ENCODE peak calls at places on chromosome 19, in four cellular contexts. M is fibroblast of lung, C is foreskin fibroblast, I is astrocyte. E is an unnamed sample.

GRCh38 chr19:46471116-46471733 is at the start of gene PNMA8A:
- DNase-seq in I (peak), M (peak), C (peak), E (peak)

GRCh38 chr19:38457690-38458405 is 24.4 kb downstream of the RYR1 start:
- DNase-seq in I (no peak), M (no peak), C (no peak), E (no peak)

GRCh38 chr19:2315818-2316353 is 7.9 kb upstream of the LINGO3 start:
- DNase-seq in I (no peak), C (peak), M (peak), E (peak)

GRCh38 chr19:7203317-7203716 is 90.9 kb downstream of the INSR start:
- DNase-seq in I (no peak), C (no peak), M (no peak), E (no peak)

GRCh38 chr19:4933528-4933927 is 24.2 kb downstream of the UHRF1 start:
- DNase-seq in M (peak), I (peak), C (no peak), E (no peak)

GRCh38 chr19:48798937-48799336 is 11.9 kb downstream of the BCAT2 start:
- DNase-seq in I (no peak), M (no peak), C (no peak), E (no peak)

GRCh38 chr19:8150178-8150865 is 930 bp upstream of the FBN3 start:
- DNase-seq in C (no peak), M (no peak), I (no peak), E (no peak)

GRCh38 chr19:49977846-49978245 is 16.9 kb upstream of the SIGLEC11 start:
- DNase-seq in I (no peak), C (no peak), M (no peak), E (no peak)

GRCh38 chr19:42023121-42023942 is 29.3 kb upstream of the ATP1A3 start:
- DNase-seq in M (peak), C (peak), I (no peak), E (no peak)

GRCh38 chr19:2984196-2984490 is 6.8 kb downstream of the TLE6 start:
- DNase-seq in I (no peak), M (no peak), C (no peak), E (no peak)

GRCh38 chr19:6667114-6667627 is 2.8 kb downstream of the TNFSF14 start:
- DNase-seq in I (no peak), C (no peak), M (no peak), E (no peak)

GRCh38 chr19:34236035-34236793 is 18.1 kb upstream of the GARRE1 start:
- DNase-seq in M (peak), I (peak), C (peak), E (no peak)

GRCh38 chr19:7294571-7295212 is 478 bp upstream of the INSR start:
- DNase-seq in C (peak), I (peak), M (peak), E (peak)

GRCh38 chr19:45954132-45954531 is 19.5 kb downstream of the NOVA2 start:
- DNase-seq in I (peak), C (no peak), M (no peak), E (no peak)

GRCh38 chr19:38740932-38741331 is 3.3 kb downstream of the CAPN12 start:
- DNase-seq in M (no peak), C (no peak), I (no peak), E (no peak)

GRCh38 chr19:38209671-38210457 is 14.2 kb downstream of the DPF1 start:
- DNase-seq in C (peak), I (no peak), M (peak), E (peak)

GRCh38 chr19:44684892-44685847 is 13.8 kb upstream of the CEACAM16 start:
- DNase-seq in M (peak), I (peak), C (peak), E (peak)

GRCh38 chr19:57240311-57241090 is at the start of gene ZNF805:
- DNase-seq in M (peak), I (peak), C (peak), E (peak)

GRCh38 chr19:17512574-17512939 is 1.1 kb downstream of the PGLS start:
- DNase-seq in C (no peak), M (no peak), I (no peak), E (no peak)

GRCh38 chr19:14333101-14333871 is 48.0 kb upstream of the ADGRE5 start:
- DNase-seq in M (peak), I (no peak), C (peak), E (no peak)

GRCh38 chr19:17394891-17395415 is 957 bp upstream of the CCDC194 start:
- DNase-seq in I (peak), C (no peak), M (peak), E (peak)

GRCh38 chr19:12769689-12770088 is 5.7 kb downstream of the HOOK2 start:
- DNase-seq in C (no peak), M (no peak), I (no peak), E (no peak)

GRCh38 chr19:46646402-46646801 is 10.4 kb upstream of the GNG8 start:
- DNase-seq in I (no peak), C (no peak), M (no peak), E (no peak)

GRCh38 chr19:38653028-38653571 is 5.7 kb downstream of the ACTN4 start:
- DNase-seq in C (no peak), I (peak), M (peak), E (peak)

GRCh38 chr19:45160870-45161714 is at the start of gene NKPD1:
- DNase-seq in M (no peak), I (no peak), C (no peak), E (no peak)

GRCh38 chr19:46976845-46977320 is 42.8 kb upstream of the NPAS1 start:
- DNase-seq in C (peak), I (peak), M (peak), E (peak)

GRCh38 chr19:12647047-12647446 is 19.5 kb downstream of the MAN2B1 start:
- DNase-seq in I (no peak), M (no peak), C (no peak), E (no peak)

GRCh38 chr19:3683405-3683865 is 16.8 kb downstream of the PIP5K1C start:
- DNase-seq in C (peak), M (no peak), I (peak), E (no peak)

GRCh38 chr19:2613507-2614295 is 88.8 kb downstream of the GNG7 start:
- DNase-seq in M (peak), C (no peak), I (no peak), E (no peak)

GRCh38 chr19:33840783-33841182 is 44.1 kb downstream of the KCTD15 start:
- DNase-seq in C (no peak), I (no peak), M (no peak), E (no peak)

GRCh38 chr19:48509467-48510194 is 2.0 kb downstream of the LMTK3 start:
- DNase-seq in C (no peak), M (no peak), I (no peak), E (no peak)

GRCh38 chr19:4970558-4971423 is 1.9 kb downstream of the KDM4B start:
- DNase-seq in I (no peak), M (peak), C (no peak), E (peak)

GRCh38 chr19:20661150-20661819 is at the start of gene ZNF626:
- DNase-seq in I (peak), C (peak), M (peak), E (peak)

GRCh38 chr19:5567971-5568407 is 236 bp upstream of the TINCR start:
- DNase-seq in I (no peak), M (no peak), C (no peak), E (no peak)

GRCh38 chr19:35061583-35062373 is 20.3 kb downstream of the HPN start:
- DNase-seq in M (peak), C (peak), I (peak), E (no peak)

GRCh38 chr19:11321206-11322126 is 18.0 kb downstream of the RAB3D start:
- DNase-seq in M (no peak), I (no peak), C (no peak), E (no peak)
- TF ChIP-seq CTCF in M (no peak), I (no peak), C (no peak), E (no peak)

GRCh38 chr19:40747536-40747935 is 2.7 kb downstream of the ACTMAP start:
- DNase-seq in C (no peak), M (no peak), I (no peak), E (no peak)

GRCh38 chr19:40743926-40744325 is 6.4 kb downstream of the ACTMAP start:
- DNase-seq in M (no peak), I (no peak), C (no peak), E (no peak)

GRCh38 chr19:40742477-40742876 is 7.8 kb downstream of the ACTMAP start:
- DNase-seq in M (no peak), I (no peak), C (no peak), E (no peak)

GRCh38 chr19:40745402-40745780 is 4.9 kb downstream of the ACTMAP start:
- DNase-seq in M (peak), C (peak), I (peak), E (no peak)

DNA sequence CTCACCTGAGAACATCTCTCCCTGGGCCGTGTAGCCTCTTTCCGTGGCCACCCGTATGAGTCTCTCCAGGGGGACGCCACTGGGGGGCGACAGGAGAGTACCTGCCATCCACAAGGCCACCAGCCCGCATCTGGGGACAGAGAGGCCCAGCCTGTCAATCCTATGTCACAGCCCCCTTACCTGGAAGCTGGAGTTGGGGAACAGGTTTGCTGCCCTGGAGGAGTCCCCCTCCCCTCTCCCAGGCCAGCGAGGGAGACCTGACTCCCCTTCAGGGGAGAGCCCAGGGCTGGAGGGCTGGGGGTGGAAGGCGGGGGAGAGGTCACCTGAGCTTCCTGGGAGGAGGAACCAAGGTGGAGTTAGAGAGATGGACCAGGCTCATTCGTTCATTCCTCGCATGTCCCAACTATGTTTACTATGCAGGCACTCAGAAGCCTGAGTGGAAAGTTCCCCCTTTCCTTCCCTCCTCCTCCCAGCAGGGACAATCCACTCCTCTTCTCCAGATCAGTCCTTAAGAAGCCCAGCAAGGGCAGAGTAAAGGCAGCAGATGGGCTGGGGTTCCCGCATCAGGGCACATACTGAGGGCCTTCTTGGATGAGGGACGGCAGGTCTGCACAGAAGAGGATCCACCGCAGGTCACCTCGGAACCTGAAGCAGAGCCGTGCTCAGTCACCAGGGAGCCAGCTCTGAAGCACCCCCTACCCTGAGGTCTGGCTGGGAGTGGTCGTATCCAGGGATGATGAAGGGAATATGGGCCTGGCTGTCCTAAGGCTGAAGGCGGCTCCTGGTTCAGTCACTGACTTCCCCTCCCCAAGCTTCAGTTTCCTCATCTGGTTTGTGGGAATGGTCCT is 5.5 kb downstream of the ACTMAP start:
- DNase-seq in M (no peak), C (no peak), I (no peak), E (no peak)
- TF ChIP-seq CTCF in M (no peak), C (no peak), I (no peak), E (no peak)

GRCh38 chr19:55694656-55695491 is 19.8 kb downstream of the EPN1 start:
- DNase-seq in M (no peak), I (no peak), C (no peak), E (no peak)
- TF ChIP-seq CTCF in M (no peak), I (no peak), C (no peak), E (no peak)

DNA sequence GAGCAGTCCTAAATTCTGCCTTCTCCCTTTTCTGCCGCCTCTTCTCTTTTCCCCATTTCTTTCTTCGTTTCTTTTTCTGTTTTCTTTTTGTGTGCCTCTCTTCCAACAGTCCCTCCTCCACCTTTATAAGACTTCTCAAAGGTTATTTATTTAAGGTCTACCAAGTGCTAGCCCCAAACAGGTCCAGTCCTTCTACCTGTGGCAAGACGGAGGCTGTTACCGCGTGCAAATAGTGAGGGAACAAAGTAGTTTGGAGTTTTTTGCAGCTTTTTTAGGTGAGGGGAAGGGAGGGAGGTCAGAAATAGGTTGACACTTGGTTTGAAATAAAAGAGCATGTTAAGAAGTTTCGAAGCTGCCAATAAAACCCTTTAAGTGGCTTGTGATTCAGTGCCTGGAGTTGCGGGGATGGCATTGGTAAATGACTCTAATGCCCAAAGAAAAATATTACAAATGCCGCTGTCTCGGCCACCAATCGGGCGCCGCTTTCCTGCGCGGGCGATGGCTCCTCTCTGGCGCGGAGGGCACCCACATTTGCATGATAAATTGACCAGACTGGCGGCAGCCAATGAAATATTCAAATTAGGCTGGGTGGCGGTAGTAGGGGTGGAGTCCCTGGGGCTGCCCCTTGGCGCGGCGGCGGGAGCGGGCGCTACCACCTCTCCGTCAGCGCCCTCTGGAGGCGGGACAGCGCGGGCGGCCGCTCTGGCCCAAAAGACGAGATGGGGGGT is 7.5 kb upstream of the TSHZ3 start:
- DNase-seq in C (no peak), M (no peak), I (no peak), E (no peak)
- TF ChIP-seq CTCF in C (no peak), M (no peak), I (no peak), E (peak)

GRCh38 chr19:53537523-53538377 is at the start of gene ZNF331:
- DNase-seq in C (peak), M (peak), I (peak), E (peak)
- TF ChIP-seq CTCF in C (peak), M (no peak), I (peak), E (peak)